ENCODE peak calls at places on chromosomes 7 and 10, in ten cellular contexts. One of them, this sample, is unnamed.

GRCh38 chr10:7471720-7472367 is 61.0 kb upstream of the SFMBT2 start:
- DNase-seq in thoracic aorta: no peak
- DNase-seq in Calu3: no peak
- DNase-seq in myocyte: no peak
- DNase-seq in choroid plexus epithelial cell: no peak
- DNase-seq in ELR: no peak
- DNase-seq in dermis microvascular lymphatic vessel endothelial cell: no peak
- DNase-seq in HEK293T: no peak
- DNase-seq in activated CD4-positive, alpha-beta T cell treated with anti-CD3 and anti-CD28 coated beads, Interleukin-2, amount 50 U/mL, for 1 hour: no peak
- DNase-seq in HCEC 1CT: no peak
- DNase-seq in this sample: no peak

GRCh38 chr10:81021428-81022129 is 483.9 kb downstream of the SH2D4B start:
- DNase-seq in Calu3: no peak
- DNase-seq in ELR: no peak
- DNase-seq in thoracic aorta: no peak
- DNase-seq in dermis microvascular lymphatic vessel endothelial cell: no peak
- DNase-seq in myocyte: no peak
- DNase-seq in choroid plexus epithelial cell: no peak
- DNase-seq in activated CD4-positive, alpha-beta T cell treated with anti-CD3 and anti-CD28 coated beads, Interleukin-2, amount 50 U/mL, for 1 hour: no peak
- DNase-seq in HCEC 1CT: no peak
- DNase-seq in HEK293T: no peak
- DNase-seq in this sample: no peak

GRCh38 chr7:112509390-112509789 is 28.6 kb downstream of the LSMEM1 start:
- DNase-seq in activated CD4-positive, alpha-beta T cell treated with anti-CD3 and anti-CD28 coated beads, Interleukin-2, amount 50 U/mL, for 1 hour: no peak
- DNase-seq in myocyte: peak
- DNase-seq in thoracic aorta: no peak
- DNase-seq in dermis microvascular lymphatic vessel endothelial cell: no peak
- DNase-seq in HEK293T: no peak
- DNase-seq in HCEC 1CT: no peak
- DNase-seq in Calu3: no peak
- DNase-seq in choroid plexus epithelial cell: no peak
- DNase-seq in ELR: no peak
- DNase-seq in this sample: no peak

GRCh38 chr10:18610517-18610916 is 40.9 kb downstream of the NSUN6 start:
- DNase-seq in choroid plexus epithelial cell: peak
- DNase-seq in HCEC 1CT: peak
- DNase-seq in HEK293T: no peak
- DNase-seq in myocyte: peak
- DNase-seq in ELR: peak
- DNase-seq in thoracic aorta: no peak
- DNase-seq in dermis microvascular lymphatic vessel endothelial cell: peak
- DNase-seq in Calu3: peak
- DNase-seq in activated CD4-positive, alpha-beta T cell treated with anti-CD3 and anti-CD28 coated beads, Interleukin-2, amount 50 U/mL, for 1 hour: no peak
- DNase-seq in this sample: no peak

GRCh38 chr10:47165168-47165710 is 134.8 kb upstream of the GDF10 start:
- DNase-seq in myocyte: no peak
- DNase-seq in choroid plexus epithelial cell: no peak
- DNase-seq in ELR: no peak
- DNase-seq in HEK293T: no peak
- DNase-seq in HCEC 1CT: no peak
- DNase-seq in activated CD4-positive, alpha-beta T cell treated with anti-CD3 and anti-CD28 coated beads, Interleukin-2, amount 50 U/mL, for 1 hour: peak
- DNase-seq in thoracic aorta: no peak
- DNase-seq in Calu3: no peak
- DNase-seq in dermis microvascular lymphatic vessel endothelial cell: no peak
- DNase-seq in this sample: no peak

GRCh38 chr7:138238734-138239133 is 162.5 kb downstream of the AKR1D1 start:
- DNase-seq in ELR: no peak
- DNase-seq in thoracic aorta: no peak
- DNase-seq in choroid plexus epithelial cell: no peak
- DNase-seq in dermis microvascular lymphatic vessel endothelial cell: no peak
- DNase-seq in HCEC 1CT: no peak
- DNase-seq in myocyte: no peak
- DNase-seq in activated CD4-positive, alpha-beta T cell treated with anti-CD3 and anti-CD28 coated beads, Interleukin-2, amount 50 U/mL, for 1 hour: no peak
- DNase-seq in HEK293T: no peak
- DNase-seq in Calu3: no peak
- DNase-seq in this sample: no peak

GRCh38 chr7:54811016-54811924 is 52.3 kb upstream of the SEC61G start:
- DNase-seq in ELR: peak
- DNase-seq in activated CD4-positive, alpha-beta T cell treated with anti-CD3 and anti-CD28 coated beads, Interleukin-2, amount 50 U/mL, for 1 hour: no peak
- DNase-seq in choroid plexus epithelial cell: peak
- DNase-seq in Calu3: no peak
- DNase-seq in HCEC 1CT: peak
- DNase-seq in HEK293T: no peak
- DNase-seq in thoracic aorta: no peak
- DNase-seq in myocyte: peak
- DNase-seq in dermis microvascular lymphatic vessel endothelial cell: peak
- DNase-seq in this sample: no peak

GRCh38 chr7:17770710-17771375 is 169.5 kb downstream of the SNX13 start:
- DNase-seq in ELR: no peak
- DNase-seq in dermis microvascular lymphatic vessel endothelial cell: no peak
- DNase-seq in HCEC 1CT: no peak
- DNase-seq in HEK293T: no peak
- DNase-seq in choroid plexus epithelial cell: no peak
- DNase-seq in activated CD4-positive, alpha-beta T cell treated with anti-CD3 and anti-CD28 coated beads, Interleukin-2, amount 50 U/mL, for 1 hour: no peak
- DNase-seq in Calu3: no peak
- DNase-seq in thoracic aorta: no peak
- DNase-seq in myocyte: peak
- DNase-seq in this sample: no peak

GRCh38 chr10:122786269-122786668 is 59.4 kb downstream of the CUZD1 start:
- DNase-seq in choroid plexus epithelial cell: peak
- DNase-seq in activated CD4-positive, alpha-beta T cell treated with anti-CD3 and anti-CD28 coated beads, Interleukin-2, amount 50 U/mL, for 1 hour: no peak
- DNase-seq in dermis microvascular lymphatic vessel endothelial cell: peak
- DNase-seq in HEK293T: peak
- DNase-seq in HCEC 1CT: no peak
- DNase-seq in Calu3: no peak
- DNase-seq in ELR: peak
- DNase-seq in thoracic aorta: no peak
- DNase-seq in myocyte: peak
- DNase-seq in this sample: no peak

GRCh38 chr10:17062493-17063487 is 66.8 kb downstream of the CUBN start:
- DNase-seq in thoracic aorta: peak
- DNase-seq in HEK293T: no peak
- DNase-seq in myocyte: peak
- DNase-seq in Calu3: peak
- DNase-seq in HCEC 1CT: peak
- DNase-seq in ELR: peak
- DNase-seq in activated CD4-positive, alpha-beta T cell treated with anti-CD3 and anti-CD28 coated beads, Interleukin-2, amount 50 U/mL, for 1 hour: no peak
- DNase-seq in dermis microvascular lymphatic vessel endothelial cell: peak
- DNase-seq in choroid plexus epithelial cell: peak
- DNase-seq in this sample: peak

GRCh38 chr10:52961298-52961697 is 188.7 kb upstream of the MBL2 start:
- DNase-seq in activated CD4-positive, alpha-beta T cell treated with anti-CD3 and anti-CD28 coated beads, Interleukin-2, amount 50 U/mL, for 1 hour: no peak
- DNase-seq in myocyte: peak
- DNase-seq in dermis microvascular lymphatic vessel endothelial cell: no peak
- DNase-seq in Calu3: no peak
- DNase-seq in thoracic aorta: no peak
- DNase-seq in choroid plexus epithelial cell: no peak
- DNase-seq in ELR: no peak
- DNase-seq in HEK293T: no peak
- DNase-seq in HCEC 1CT: no peak
- DNase-seq in this sample: no peak

GRCh38 chr10:119217401-119217800 is 10.0 kb downstream of the GRK5 start:
- DNase-seq in choroid plexus epithelial cell: no peak
- DNase-seq in HEK293T: no peak
- DNase-seq in Calu3: no peak
- DNase-seq in thoracic aorta: no peak
- DNase-seq in activated CD4-positive, alpha-beta T cell treated with anti-CD3 and anti-CD28 coated beads, Interleukin-2, amount 50 U/mL, for 1 hour: no peak
- DNase-seq in HCEC 1CT: no peak
- DNase-seq in ELR: no peak
- DNase-seq in dermis microvascular lymphatic vessel endothelial cell: no peak
- DNase-seq in myocyte: no peak
- DNase-seq in this sample: no peak

GRCh38 chr10:8049874-8050560 is 4.5 kb upstream of the GATA3 start:
- DNase-seq in HCEC 1CT: no peak
- DNase-seq in dermis microvascular lymphatic vessel endothelial cell: peak
- DNase-seq in myocyte: no peak
- DNase-seq in ELR: no peak
- DNase-seq in choroid plexus epithelial cell: no peak
- DNase-seq in thoracic aorta: no peak
- DNase-seq in HEK293T: no peak
- DNase-seq in activated CD4-positive, alpha-beta T cell treated with anti-CD3 and anti-CD28 coated beads, Interleukin-2, amount 50 U/mL, for 1 hour: no peak
- DNase-seq in Calu3: peak
- DNase-seq in this sample: no peak

GRCh38 chr7:35694161-35694783 is 663 bp downstream of the HERPUD2 start:
- DNase-seq in Calu3: peak
- DNase-seq in thoracic aorta: no peak
- DNase-seq in dermis microvascular lymphatic vessel endothelial cell: no peak
- DNase-seq in HEK293T: peak
- DNase-seq in HCEC 1CT: peak
- DNase-seq in ELR: peak
- DNase-seq in choroid plexus epithelial cell: peak
- DNase-seq in activated CD4-positive, alpha-beta T cell treated with anti-CD3 and anti-CD28 coated beads, Interleukin-2, amount 50 U/mL, for 1 hour: peak
- DNase-seq in myocyte: peak
- DNase-seq in this sample: no peak

GRCh38 chr7:142500364-142500763 is 242.5 kb upstream of the PRSS58 start:
- DNase-seq in thoracic aorta: no peak
- DNase-seq in myocyte: no peak
- DNase-seq in dermis microvascular lymphatic vessel endothelial cell: no peak
- DNase-seq in Calu3: no peak
- DNase-seq in activated CD4-positive, alpha-beta T cell treated with anti-CD3 and anti-CD28 coated beads, Interleukin-2, amount 50 U/mL, for 1 hour: no peak
- DNase-seq in ELR: no peak
- DNase-seq in choroid plexus epithelial cell: no peak
- DNase-seq in HEK293T: no peak
- DNase-seq in HCEC 1CT: peak
- DNase-seq in this sample: no peak

GRCh38 chr7:73652541-73652949 is 15.1 kb upstream of the VPS37D start:
- DNase-seq in activated CD4-positive, alpha-beta T cell treated with anti-CD3 and anti-CD28 coated beads, Interleukin-2, amount 50 U/mL, for 1 hour: no peak
- DNase-seq in HCEC 1CT: no peak
- DNase-seq in Calu3: peak
- DNase-seq in thoracic aorta: no peak
- DNase-seq in myocyte: no peak
- DNase-seq in HEK293T: no peak
- DNase-seq in ELR: no peak
- DNase-seq in choroid plexus epithelial cell: no peak
- DNase-seq in dermis microvascular lymphatic vessel endothelial cell: no peak
- DNase-seq in this sample: no peak

GRCh38 chr7:91519241-91520200 is 255.3 kb downstream of the FZD1 start:
- DNase-seq in HEK293T: no peak
- DNase-seq in Calu3: no peak
- DNase-seq in thoracic aorta: no peak
- DNase-seq in dermis microvascular lymphatic vessel endothelial cell: no peak
- DNase-seq in ELR: no peak
- DNase-seq in activated CD4-positive, alpha-beta T cell treated with anti-CD3 and anti-CD28 coated beads, Interleukin-2, amount 50 U/mL, for 1 hour: no peak
- DNase-seq in HCEC 1CT: no peak
- DNase-seq in myocyte: peak
- DNase-seq in choroid plexus epithelial cell: peak
- DNase-seq in this sample: peak

GRCh38 chr7:6160191-6160623 is 112.2 kb downstream of the CYTH3 start:
- DNase-seq in myocyte: peak
- DNase-seq in Calu3: peak
- DNase-seq in activated CD4-positive, alpha-beta T cell treated with anti-CD3 and anti-CD28 coated beads, Interleukin-2, amount 50 U/mL, for 1 hour: no peak
- DNase-seq in thoracic aorta: no peak
- DNase-seq in ELR: peak
- DNase-seq in dermis microvascular lymphatic vessel endothelial cell: peak
- DNase-seq in HEK293T: peak
- DNase-seq in HCEC 1CT: peak
- DNase-seq in choroid plexus epithelial cell: peak
- DNase-seq in this sample: no peak

GRCh38 chr7:38686888-38687287 is 55.7 kb upstream of the AMPH start:
- DNase-seq in activated CD4-positive, alpha-beta T cell treated with anti-CD3 and anti-CD28 coated beads, Interleukin-2, amount 50 U/mL, for 1 hour: no peak
- DNase-seq in Calu3: no peak
- DNase-seq in HEK293T: no peak
- DNase-seq in thoracic aorta: no peak
- DNase-seq in HCEC 1CT: no peak
- DNase-seq in myocyte: no peak
- DNase-seq in dermis microvascular lymphatic vessel endothelial cell: no peak
- DNase-seq in ELR: no peak
- DNase-seq in choroid plexus epithelial cell: no peak
- DNase-seq in this sample: no peak

GRCh38 chr10:110651044-110651958 is 7.2 kb downstream of the RBM20 start:
- DNase-seq in myocyte: peak
- DNase-seq in ELR: peak
- DNase-seq in thoracic aorta: no peak
- DNase-seq in HCEC 1CT: peak
- DNase-seq in dermis microvascular lymphatic vessel endothelial cell: no peak
- DNase-seq in Calu3: no peak
- DNase-seq in choroid plexus epithelial cell: peak
- DNase-seq in HEK293T: no peak
- DNase-seq in activated CD4-positive, alpha-beta T cell treated with anti-CD3 and anti-CD28 coated beads, Interleukin-2, amount 50 U/mL, for 1 hour: no peak
- DNase-seq in this sample: no peak

GRCh38 chr10:110671788-110672579 is 27.8 kb downstream of the RBM20 start:
- DNase-seq in ELR: peak
- DNase-seq in myocyte: peak
- DNase-seq in HCEC 1CT: peak
- DNase-seq in thoracic aorta: peak
- DNase-seq in HEK293T: peak
- DNase-seq in Calu3: peak
- DNase-seq in dermis microvascular lymphatic vessel endothelial cell: peak
- DNase-seq in activated CD4-positive, alpha-beta T cell treated with anti-CD3 and anti-CD28 coated beads, Interleukin-2, amount 50 U/mL, for 1 hour: peak
- DNase-seq in choroid plexus epithelial cell: peak
- DNase-seq in this sample: peak

GRCh38 chr7:77284633-77285032 is 85.0 kb upstream of the FGL2 start:
- DNase-seq in dermis microvascular lymphatic vessel endothelial cell: no peak
- DNase-seq in myocyte: no peak
- DNase-seq in HCEC 1CT: no peak
- DNase-seq in activated CD4-positive, alpha-beta T cell treated with anti-CD3 and anti-CD28 coated beads, Interleukin-2, amount 50 U/mL, for 1 hour: no peak
- DNase-seq in HEK293T: no peak
- DNase-seq in ELR: no peak
- DNase-seq in Calu3: no peak
- DNase-seq in thoracic aorta: no peak
- DNase-seq in choroid plexus epithelial cell: no peak
- DNase-seq in this sample: no peak

GRCh38 chr7:53397911-53398310 is 362.5 kb downstream of the POM121L12 start:
- DNase-seq in dermis microvascular lymphatic vessel endothelial cell: no peak
- DNase-seq in HCEC 1CT: no peak
- DNase-seq in activated CD4-positive, alpha-beta T cell treated with anti-CD3 and anti-CD28 coated beads, Interleukin-2, amount 50 U/mL, for 1 hour: no peak
- DNase-seq in myocyte: no peak
- DNase-seq in HEK293T: no peak
- DNase-seq in Calu3: no peak
- DNase-seq in thoracic aorta: no peak
- DNase-seq in choroid plexus epithelial cell: no peak
- DNase-seq in ELR: no peak
- DNase-seq in this sample: no peak

GRCh38 chr10:3830946-3831345 is 45.9 kb upstream of the KLF6 start:
- DNase-seq in activated CD4-positive, alpha-beta T cell treated with anti-CD3 and anti-CD28 coated beads, Interleukin-2, amount 50 U/mL, for 1 hour: no peak
- DNase-seq in choroid plexus epithelial cell: peak
- DNase-seq in ELR: no peak
- DNase-seq in Calu3: no peak
- DNase-seq in HEK293T: no peak
- DNase-seq in myocyte: no peak
- DNase-seq in dermis microvascular lymphatic vessel endothelial cell: no peak
- DNase-seq in thoracic aorta: no peak
- DNase-seq in HCEC 1CT: no peak
- DNase-seq in this sample: no peak

GRCh38 chr10:32049113-32049512 is 7.1 kb downstream of the KIF5B start:
- DNase-seq in thoracic aorta: no peak
- DNase-seq in choroid plexus epithelial cell: peak
- DNase-seq in activated CD4-positive, alpha-beta T cell treated with anti-CD3 and anti-CD28 coated beads, Interleukin-2, amount 50 U/mL, for 1 hour: no peak
- DNase-seq in HCEC 1CT: peak
- DNase-seq in Calu3: no peak
- DNase-seq in ELR: peak
- DNase-seq in dermis microvascular lymphatic vessel endothelial cell: no peak
- DNase-seq in HEK293T: no peak
- DNase-seq in myocyte: no peak
- DNase-seq in this sample: no peak

GRCh38 chr7:85320699-85321476 is 134.0 kb upstream of the SEMA3D start:
- DNase-seq in HCEC 1CT: no peak
- DNase-seq in HEK293T: no peak
- DNase-seq in choroid plexus epithelial cell: no peak
- DNase-seq in ELR: no peak
- DNase-seq in activated CD4-positive, alpha-beta T cell treated with anti-CD3 and anti-CD28 coated beads, Interleukin-2, amount 50 U/mL, for 1 hour: no peak
- DNase-seq in myocyte: no peak
- DNase-seq in dermis microvascular lymphatic vessel endothelial cell: no peak
- DNase-seq in Calu3: no peak
- DNase-seq in thoracic aorta: no peak
- DNase-seq in this sample: no peak

GRCh38 chr10:110502072-110502845 is 4.6 kb downstream of the DUSP5 start:
- DNase-seq in Calu3: no peak
- DNase-seq in HCEC 1CT: no peak
- DNase-seq in ELR: no peak
- DNase-seq in activated CD4-positive, alpha-beta T cell treated with anti-CD3 and anti-CD28 coated beads, Interleukin-2, amount 50 U/mL, for 1 hour: no peak
- DNase-seq in myocyte: no peak
- DNase-seq in thoracic aorta: no peak
- DNase-seq in dermis microvascular lymphatic vessel endothelial cell: no peak
- DNase-seq in HEK293T: no peak
- DNase-seq in choroid plexus epithelial cell: peak
- DNase-seq in this sample: no peak

GRCh38 chr7:156639426-156640256 is 933 bp upstream of the RNF32 start:
- DNase-seq in HCEC 1CT: no peak
- DNase-seq in myocyte: no peak
- DNase-seq in choroid plexus epithelial cell: peak
- DNase-seq in ELR: peak
- DNase-seq in thoracic aorta: no peak
- DNase-seq in activated CD4-positive, alpha-beta T cell treated with anti-CD3 and anti-CD28 coated beads, Interleukin-2, amount 50 U/mL, for 1 hour: no peak
- DNase-seq in Calu3: no peak
- DNase-seq in HEK293T: no peak
- DNase-seq in dermis microvascular lymphatic vessel endothelial cell: no peak
- DNase-seq in this sample: no peak

This sample was measured in GOT3.